ENCODE peak calls at places on chromosomes 16 and 17, in seven cellular contexts. L, J, V, Q, A, H and B are unnamed samples.

GRCh38 chr16:87954361-87954760 is 3.1 kb downstream of the BANP start:
- DNase-seq in J (no peak), V (no peak), A (no peak), L (no peak), Q (no peak), H (peak; percentile 24), B (no peak)

GRCh38 chr17:30218689-30219266 is 16.7 kb downstream of the SLC6A4 start:
- DNase-seq in A (peak; percentile 52), H (no peak), Q (no peak), V (no peak), L (no peak), J (no peak), B (no peak)

GRCh38 chr16:84136331-84137125 is 8.4 kb downstream of the HSDL1 start:
- DNase-seq in V (no peak), Q (peak; percentile 43), A (no peak), H (no peak), L (no peak), J (no peak), B (no peak)

GRCh38 chr17:27322026-27322425 is 28.1 kb downstream of the WSB1 start:
- DNase-seq in H (no peak), A (no peak), V (peak; percentile 30), J (no peak), L (no peak), Q (no peak), B (no peak)

GRCh38 chr17:79757140-79757745 is 20.7 kb upstream of the CBX2 start:
- DNase-seq in L (no peak), H (no peak), Q (no peak), V (no peak), A (no peak), J (no peak), B (no peak)

GRCh38 chr17:74571894-74572293 is 4.6 kb upstream of the CD300H start:
- DNase-seq in V (no peak), A (no peak), H (no peak), Q (no peak), J (no peak), L (no peak), B (no peak)

GRCh38 chr17:33385133-33385532 is 92.0 kb upstream of the ASIC2 start:
- DNase-seq in V (no peak), Q (no peak), J (no peak), A (peak; percentile 48), H (no peak), L (no peak), B (peak; percentile 42)

GRCh38 chr17:7704601-7705268 is at the start of gene EFNB3:
- DNase-seq in L (no peak), A (peak; percentile 88), Q (no peak), J (peak; percentile 75), V (peak; percentile 91), H (peak; percentile 14), B (peak; percentile 38)

GRCh38 chr16:21580807-21581206 is 18.6 kb upstream of the METTL9 start:
- DNase-seq in V (no peak), Q (no peak), L (no peak), H (no peak), J (no peak), A (no peak), B (no peak)

GRCh38 chr16:3036726-3037315 is at the start of gene BICDL2:
- DNase-seq in J (no peak), A (no peak), H (no peak), V (peak; percentile 89), Q (no peak), L (no peak), B (no peak)

GRCh38 chr17:47731396-47731795 is 1.6 kb upstream of the TBX21 start:
- DNase-seq in A (no peak), H (no peak), V (peak; percentile 21), Q (no peak), J (no peak), L (no peak), B (no peak)

GRCh38 chr17:2485970-2486369 is 25.7 kb downstream of the METTL16 start:
- DNase-seq in H (no peak), Q (no peak), J (no peak), V (no peak), A (no peak), L (no peak), B (no peak)

GRCh38 chr16:4309102-4309832 is 6.6 kb upstream of the GLIS2 start:
- DNase-seq in Q (no peak), V (peak; percentile 32), J (no peak), A (no peak), L (no peak), H (peak; percentile 81), B (no peak)

GRCh38 chr17:15966183-15966878 is 21.4 kb downstream of the ADORA2B start:
- DNase-seq in Q (peak; percentile 35), J (peak; percentile 86), L (no peak), V (peak; percentile 96), H (peak; percentile 61), A (peak; percentile 83), B (peak; percentile 71)

GRCh38 chr17:58120195-58120822 is 27.9 kb upstream of the OR4D1 start:
- DNase-seq in H (peak; percentile 79), A (peak; percentile 80), J (peak; percentile 80), Q (peak; percentile 66), V (peak; percentile 78), L (no peak), B (peak; percentile 65)

GRCh38 chr16:15542261-15542660 is 100.7 kb downstream of the MARF1 start:
- DNase-seq in H (no peak), Q (no peak), V (peak; percentile 62), L (peak; percentile 38), A (peak; percentile 65), J (no peak), B (no peak)

GRCh38 chr16:66580605-66581209 is 1.4 kb downstream of the CMTM2 start:
- DNase-seq in L (no peak), Q (peak; percentile 87), V (no peak), H (peak; percentile 56), J (peak; percentile 15), A (peak; percentile 83), B (peak; percentile 68)

GRCh38 chr17:39016193-39017153 is 49.3 kb upstream of the FBXO47 start:
- DNase-seq in V (no peak), H (no peak), J (no peak), L (no peak), A (no peak), Q (peak; percentile 22), B (peak; percentile 82)
- H3K18ac ChIP-seq in V (no peak overlapping the region), H (no peak overlapping the region), J (peak overlapping the region; percentile 41), L (no peak overlapping the region), A (no peak overlapping the region), Q (no peak overlapping the region), B (peak overlapping the region; percentile 34)

DNA sequence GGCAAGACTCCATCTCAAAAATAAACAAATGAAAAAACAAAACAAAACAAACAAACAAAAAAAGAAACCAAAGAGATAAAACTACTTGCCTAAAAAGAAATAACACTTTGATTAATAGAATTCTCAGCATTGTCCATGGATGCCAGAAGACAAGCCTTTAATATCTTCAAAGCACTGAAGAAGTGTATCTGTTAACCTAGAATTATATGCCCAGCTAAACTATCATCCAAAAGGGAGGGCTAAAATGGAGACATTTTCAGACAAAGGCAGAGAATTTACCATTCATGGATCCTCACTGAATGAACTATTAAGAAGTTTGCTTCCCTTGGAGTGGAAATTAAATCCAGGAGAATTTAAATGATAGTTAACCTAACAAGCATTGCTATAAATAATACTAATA is 130.1 kb upstream of the SEC14L1 start:
- DNase-seq in L (no peak), A (no peak), V (no peak), J (no peak), Q (no peak), H (no peak), B (no peak)
- H3K18ac ChIP-seq in L (no peak overlapping the region), A (no peak overlapping the region), V (no peak overlapping the region), J (no peak overlapping the region), Q (no peak overlapping the region), H (no peak overlapping the region), B (no peak overlapping the region)

DNA sequence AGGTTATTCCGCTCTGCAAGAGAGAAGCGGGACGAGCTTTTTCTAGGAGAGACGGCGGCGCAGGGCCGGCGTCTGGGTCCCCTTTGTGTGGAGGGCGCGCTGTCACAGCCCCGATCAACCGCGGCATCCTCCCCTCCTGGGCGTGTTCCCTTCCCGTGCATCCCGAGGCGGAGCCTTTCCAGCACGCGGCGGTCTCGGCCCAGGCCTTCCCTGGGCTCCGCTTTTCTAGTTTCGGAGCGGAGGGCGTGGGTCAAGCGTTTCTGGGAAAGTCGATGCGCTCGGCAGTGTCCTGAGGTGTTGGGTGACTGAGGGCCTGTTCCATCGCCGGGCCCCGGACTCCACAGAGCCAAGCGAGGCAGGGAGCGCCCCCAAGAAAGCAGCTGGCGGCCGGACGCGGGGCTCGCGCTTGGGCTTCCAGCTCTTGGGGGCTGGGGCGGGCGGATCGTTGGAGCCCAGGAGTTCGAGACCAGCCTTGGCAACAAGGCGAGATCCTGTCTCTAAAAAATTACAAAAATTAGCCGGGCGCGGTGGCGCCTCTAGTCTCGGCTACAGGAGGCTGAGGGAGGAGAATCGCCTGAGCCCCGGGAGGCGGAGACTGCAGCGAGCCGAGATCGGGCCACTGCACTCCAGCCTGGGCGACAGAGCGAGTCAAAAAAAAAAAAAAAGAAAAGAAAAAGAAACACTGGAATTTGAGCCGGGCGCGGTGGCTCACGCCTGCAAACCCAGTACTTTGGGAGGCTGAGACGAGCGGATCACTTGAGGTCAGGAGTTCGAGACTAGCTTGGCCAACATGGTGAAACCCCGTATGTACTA is 825 bp downstream of the IFT140 start:
- DNase-seq in J (peak; percentile 6), A (no peak), L (no peak), V (no peak), Q (no peak), H (peak; percentile 71), B (peak; percentile 28)
- H3K18ac ChIP-seq in J (peak overlapping the region; percentile 87), A (peak overlapping the region; percentile 0), L (peak overlapping the region; percentile 83), V (peak overlapping the region; percentile 74), Q (no peak overlapping the region), H (no peak overlapping the region), B (peak overlapping the region; percentile 91)

GRCh38 chr17:55654015-55654414 is 68.6 kb downstream of the TMEM100 start:
- DNase-seq in L (no peak), H (no peak), V (no peak), A (no peak), J (no peak), Q (no peak), B (no peak)

GRCh38 chr17:55649935-55650597 is 72.6 kb downstream of the TMEM100 start:
- DNase-seq in L (no peak), H (no peak), A (no peak), Q (no peak), V (no peak), J (no peak), B (no peak)

GRCh38 chr17:55652825-55653224 is 69.8 kb downstream of the TMEM100 start:
- DNase-seq in Q (no peak), V (no peak), H (no peak), J (no peak), A (no peak), L (no peak), B (no peak)

GRCh38 chr17:55654821-55655220 is 67.8 kb downstream of the TMEM100 start:
- DNase-seq in Q (no peak), L (no peak), J (no peak), H (no peak), A (no peak), V (no peak), B (peak; percentile 70)

GRCh38 chr17:55652114-55652513 is 70.5 kb downstream of the TMEM100 start:
- DNase-seq in V (no peak), Q (no peak), H (no peak), A (no peak), L (no peak), J (no peak), B (no peak)
- H3K18ac ChIP-seq in V (no peak overlapping the region), Q (no peak overlapping the region), H (no peak overlapping the region), A (no peak overlapping the region), L (no peak overlapping the region), J (no peak overlapping the region), B (no peak overlapping the region)

DNA sequence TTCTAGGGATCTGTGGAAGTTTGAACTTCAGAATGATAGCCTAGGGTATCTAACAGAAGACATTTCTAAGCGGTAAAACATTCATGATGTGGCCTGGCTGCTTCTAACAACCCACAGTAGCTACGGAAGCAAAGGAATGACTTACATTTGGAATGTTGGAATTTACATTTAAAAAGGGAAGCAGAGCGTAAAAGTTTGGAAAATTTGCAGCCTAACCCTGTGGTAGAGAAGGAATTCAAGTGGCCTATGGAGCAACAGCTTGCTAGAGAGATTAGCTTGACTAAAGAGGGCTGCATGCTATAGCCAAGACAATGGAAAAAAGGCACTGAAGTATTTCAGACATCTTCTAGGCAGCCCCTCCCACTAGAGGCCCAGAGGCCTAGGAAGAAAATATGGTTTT is 50.1 kb downstream of the HNF1B start:
- DNase-seq in J (no peak), H (no peak), L (no peak), V (no peak), A (no peak), Q (no peak), B (no peak)
- H3K18ac ChIP-seq in J (no peak overlapping the region), H (no peak overlapping the region), L (no peak overlapping the region), V (no peak overlapping the region), A (no peak overlapping the region), Q (no peak overlapping the region), B (no peak overlapping the region)